ENCODE peak calls at places on chromosome 18, in six cellular contexts. P is K562, D is SK-N-SH, K is HepG2, E is H1, U is GM12878. H is an unnamed sample.

GRCh38 chr18:39942702-39943101 is 2012.3 kb upstream of the PIK3C3 start:
- DNase-seq in P (no peak), K (no peak), U (no peak), D (no peak), E (no peak), H (no peak)

GRCh38 chr18:61992285-61992684 is 99.5 kb upstream of the RNF152 start:
- DNase-seq in U (no peak), D (no peak), P (no peak), K (peak), E (no peak), H (no peak)

GRCh38 chr18:79870369-79871025 is 72.8 kb downstream of the KCNG2 start:
- DNase-seq in U (no peak), D (peak), P (no peak), K (no peak), E (no peak), H (no peak)

GRCh38 chr18:56945171-56945863 is 201.6 kb upstream of the BOD1L2 start:
- DNase-seq in D (no peak), K (no peak), P (no peak), E (no peak), U (no peak), H (no peak)

GRCh38 chr18:67417864-67418523 is 98.5 kb downstream of the DSEL start:
- DNase-seq in U (peak), P (peak), D (no peak), K (peak), E (no peak), H (peak)

GRCh38 chr18:68549257-68549871 is 165.5 kb downstream of the TMX3 start:
- DNase-seq in U (no peak), E (no peak), P (no peak), K (no peak), D (no peak), H (no peak)

GRCh38 chr18:45621068-45621511 is 5.8 kb downstream of the SLC14A2 start:
- DNase-seq in E (peak), P (peak), D (peak), U (no peak), K (peak), H (peak)

GRCh38 chr18:40984856-40985255 is 970.2 kb upstream of the PIK3C3 start:
- DNase-seq in K (no peak), U (no peak), E (no peak), P (no peak), D (no peak), H (no peak)

GRCh38 chr18:44715841-44716240 is 35.2 kb downstream of the SETBP1 start:
- DNase-seq in E (no peak), P (no peak), D (no peak), U (no peak), K (no peak), H (no peak)

GRCh38 chr18:60007641-60008040 is 107.8 kb downstream of the PMAIP1 start:
- DNase-seq in K (no peak), P (no peak), U (no peak), D (no peak), E (no peak), H (no peak)

GRCh38 chr18:79222790-79223189 is 153.6 kb downstream of the ATP9B start:
- DNase-seq in U (no peak), K (no peak), D (no peak), P (no peak), E (no peak), H (no peak)

GRCh38 chr18:5747678-5748077 is 147.6 kb downstream of the TMEM200C start:
- DNase-seq in E (no peak), P (no peak), K (peak), D (no peak), U (no peak), H (no peak)

GRCh38 chr18:26637324-26637723 is 89.0 kb upstream of the KCTD1 start:
- DNase-seq in P (no peak), K (no peak), E (no peak), D (no peak), U (no peak), H (no peak)

GRCh38 chr18:7896164-7896563 is 329.0 kb downstream of the PTPRM start:
- DNase-seq in E (no peak), P (no peak), U (no peak), D (no peak), K (no peak), H (no peak)

GRCh38 chr18:39751161-39751560 is 2185.6 kb upstream of the CELF4 start:
- DNase-seq in E (no peak), K (no peak), P (no peak), U (no peak), D (no peak), H (no peak)

GRCh38 chr18:79576686-79577351 is 102.8 kb upstream of the CTDP1 start:
- DNase-seq in P (no peak), D (no peak), K (no peak), E (peak), U (no peak), H (no peak)

GRCh38 chr18:79197531-79197930 is 128.3 kb downstream of the ATP9B start:
- DNase-seq in K (no peak), U (no peak), P (no peak), E (no peak), D (no peak), H (no peak)

GRCh38 chr18:5253910-5254309 is 41.6 kb downstream of the ZBTB14 start:
- DNase-seq in P (no peak), K (no peak), D (no peak), U (no peak), E (no peak), H (no peak)

GRCh38 chr18:58802959-58803358 is 61.7 kb upstream of the ZNF532 start:
- DNase-seq in E (no peak), U (no peak), K (no peak), P (no peak), D (no peak), H (no peak)

GRCh38 chr18:50819027-50819726 is 639 bp downstream of the MRO start:
- DNase-seq in K (peak), D (peak), P (peak), U (no peak), E (peak), H (peak)

GRCh38 chr18:78980279-78980771 is 707 bp downstream of the SALL3 start:
- DNase-seq in D (peak), P (no peak), K (no peak), U (no peak), E (no peak), H (no peak)

GRCh38 chr18:76484749-76485387 is 10.2 kb downstream of the ZNF516 start:
- DNase-seq in K (no peak), D (no peak), E (no peak), P (no peak), U (no peak), H (no peak)

GRCh38 chr18:2169656-2170055 is 401.6 kb downstream of the METTL4 start:
- DNase-seq in U (no peak), D (no peak), P (no peak), K (no peak), E (no peak), H (no peak)

GRCh38 chr18:74731097-74731496 is 133.4 kb downstream of the ZNF407 start:
- DNase-seq in D (no peak), P (no peak), U (no peak), E (no peak), K (no peak), H (no peak)

GRCh38 chr18:21064347-21064746 is 47.3 kb downstream of the ROCK1 start:
- DNase-seq in D (no peak), P (no peak), K (no peak), U (no peak), E (no peak), H (no peak)

GRCh38 chr18:50142441-50143120 is 52.4 kb downstream of the MYO5B start:
- DNase-seq in E (no peak), P (no peak), D (no peak), U (no peak), K (no peak), H (no peak)

GRCh38 chr18:43277164-43277600 is at the start of gene SYT4:
- DNase-seq in D (peak), K (peak), U (no peak), E (peak), P (no peak), H (peak)

GRCh38 chr18:32425466-32425865 is 45.2 kb downstream of the GAREM1 start:
- DNase-seq in K (peak), D (no peak), P (no peak), E (no peak), U (no peak), H (peak)

GRCh38 chr18:47215554-47216138 is 35.8 kb downstream of the SKOR2 start:
- DNase-seq in P (peak), U (peak), K (peak), D (peak), E (no peak), H (peak)

GRCh38 chr18:74546751-74547530 is 12.6 kb downstream of the CNDP1 start:
- DNase-seq in U (no peak), K (no peak), D (no peak), E (no peak), P (no peak), H (no peak)

GRCh38 chr18:43193336-43193735 is 77.9 kb upstream of the RIT2 start:
- DNase-seq in K (no peak), U (no peak), P (no peak), D (no peak), E (no peak), H (no peak)

GRCh38 chr18:21218862-21219261 is 23.2 kb upstream of the GREB1L start:
- DNase-seq in U (no peak), D (no peak), E (peak), K (no peak), P (no peak), H (no peak)

GRCh38 chr18:33928226-33928625 is 296.5 kb downstream of the NOL4 start:
- DNase-seq in D (no peak), K (no peak), P (no peak), E (no peak), U (no peak), H (no peak)
- TF ChIP-seq CHD2 in D (no peak), K (no peak), P (no peak), E (no peak), U (no peak), H (no peak)

GRCh38 chr18:48324651-48325050 is 84.5 kb downstream of the ZBTB7C start:
- DNase-seq in K (no peak), P (no peak), D (peak), E (no peak), U (no peak), H (no peak)

GRCh38 chr18:48328473-48329205 is 80.5 kb downstream of the ZBTB7C start:
- DNase-seq in U (no peak), K (no peak), D (no peak), E (no peak), P (no peak), H (no peak)

GRCh38 chr18:48325115-48325670 is 84.0 kb downstream of the ZBTB7C start:
- DNase-seq in E (no peak), D (peak), K (no peak), P (no peak), U (no peak), H (no peak)

GRCh38 chr18:48330016-48330991 is 78.9 kb downstream of the ZBTB7C start:
- DNase-seq in U (no peak), P (no peak), D (no peak), E (no peak), K (no peak), H (peak)

DNA sequence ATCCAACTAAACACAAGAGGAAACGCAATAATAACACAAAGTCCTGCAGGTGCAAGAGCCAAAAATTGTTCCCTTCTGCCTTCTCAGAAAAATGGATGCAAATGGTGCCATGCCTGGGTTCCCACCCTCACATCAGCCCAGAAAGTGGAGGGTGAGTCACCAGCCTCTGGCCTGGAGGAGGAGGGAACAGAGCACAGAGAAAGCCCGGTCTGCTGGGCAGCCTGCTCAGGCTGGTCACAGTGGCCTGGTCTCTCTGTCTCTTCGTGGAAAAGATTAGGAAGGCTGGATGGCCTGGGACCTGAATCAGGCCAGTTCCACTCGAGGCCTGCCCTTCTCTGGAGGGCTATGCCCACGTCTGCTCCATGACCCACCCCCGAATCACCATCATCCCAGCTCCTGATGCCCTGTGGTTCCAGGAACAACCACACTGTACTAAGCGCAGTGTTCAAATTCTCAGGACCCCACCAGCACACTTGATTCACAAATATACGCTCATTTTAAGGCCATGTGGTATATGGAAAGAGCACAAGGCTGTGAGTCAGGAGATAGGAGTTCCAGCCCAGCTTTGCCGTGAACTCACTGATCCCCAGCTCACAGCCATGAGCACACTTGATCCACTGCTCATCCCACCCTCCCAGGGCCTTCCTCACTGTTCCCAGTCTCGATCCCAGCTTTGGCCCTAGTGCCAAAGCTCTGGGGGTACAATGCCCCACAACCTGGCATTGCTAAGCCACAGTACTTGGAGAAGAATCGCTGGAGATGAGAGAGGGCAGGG is 82.1 kb downstream of the ZBTB7C start:
- DNase-seq in K (no peak), U (no peak), D (no peak), E (no peak), P (no peak), H (no peak)
- TF ChIP-seq CHD2 in K (no peak), U (no peak), D (no peak), E (no peak), P (no peak), H (no peak)

GRCh38 chr18:24417465-24417864 is 9.0 kb upstream of the IMPACT start:
- DNase-seq in E (no peak), D (peak), U (no peak), K (no peak), P (no peak), H (no peak)

GRCh38 chr18:24408496-24408895 is 10.9 kb upstream of the OSBPL1A start:
- DNase-seq in K (no peak), E (no peak), P (no peak), D (no peak), U (no peak), H (no peak)

GRCh38 chr18:24414349-24415003 is 12.0 kb upstream of the IMPACT start:
- DNase-seq in K (no peak), U (no peak), D (no peak), E (no peak), P (no peak), H (no peak)

GRCh38 chr18:24413148-24413547 is 13.3 kb upstream of the IMPACT start:
- DNase-seq in D (no peak), E (peak), U (no peak), K (no peak), P (no peak), H (no peak)
- TF ChIP-seq CHD2 in D (no peak), E (no peak), U (no peak), K (no peak), P (no peak), H (no peak)

DNA sequence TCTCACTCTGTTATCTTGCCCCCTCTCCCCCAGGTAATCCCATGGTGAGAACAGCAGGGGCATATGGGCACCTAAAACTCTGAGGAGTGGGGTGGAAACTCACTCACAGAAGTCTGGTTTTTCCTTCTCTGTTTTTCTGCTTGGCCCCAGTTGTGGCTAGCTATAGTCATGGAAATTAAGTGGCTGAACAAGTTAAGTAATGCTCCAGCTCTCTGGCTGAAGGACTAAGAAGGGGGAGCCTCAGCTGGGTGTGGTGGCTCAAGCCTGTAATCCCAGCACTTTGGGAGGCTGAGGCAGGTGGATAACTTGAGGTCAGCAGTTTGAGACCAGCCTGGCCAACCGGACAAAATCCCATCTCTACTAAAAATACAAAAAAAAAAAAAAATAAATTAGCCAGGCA is 261.0 kb downstream of the TPGS2 start:
- DNase-seq in E (no peak), K (no peak), D (no peak), U (no peak), P (no peak), H (no peak)
- TF ChIP-seq CHD2 in E (no peak), K (no peak), D (no peak), U (no peak), P (no peak), H (no peak)

GRCh38 chr18:8943900-8944870 is 158.3 kb upstream of the NDUFV2 start:
- DNase-seq in D (no peak), E (no peak), U (no peak), P (peak), K (no peak), H (no peak)
- TF ChIP-seq CHD2 in D (no peak), E (no peak), U (no peak), P (no peak), K (no peak), H (no peak)

GRCh38 chr18:12637393-12637792 is 20.5 kb downstream of the SPIRE1 start:
- DNase-seq in K (no peak), E (no peak), U (no peak), P (no peak), D (no peak), H (peak)
- TF ChIP-seq CHD2 in K (no peak), E (no peak), U (no peak), P (no peak), D (no peak), H (no peak)

DNA sequence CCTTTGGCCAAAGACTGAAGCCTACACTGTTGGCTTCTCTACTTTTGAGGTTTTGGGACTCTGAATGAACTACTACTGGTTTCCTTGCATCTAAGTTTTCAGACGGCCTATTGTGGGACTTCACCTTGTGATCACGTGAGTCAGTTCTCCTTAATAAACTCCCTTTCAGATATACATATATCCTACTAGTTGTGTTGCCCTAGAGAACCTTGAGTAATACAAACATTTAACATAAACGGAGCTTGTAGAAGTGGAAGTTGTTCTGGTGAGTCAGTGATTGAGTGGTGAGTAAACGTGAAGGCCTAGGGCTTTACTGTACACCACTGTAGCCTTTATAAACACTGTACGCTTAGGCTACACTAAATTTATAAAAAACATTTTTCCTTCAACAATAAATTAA is 107.2 kb upstream of the CDH2 start:
- DNase-seq in P (no peak), E (no peak), K (no peak), U (no peak), D (no peak), H (no peak)
- TF ChIP-seq CHD2 in P (no peak), E (no peak), K (no peak), U (no peak), D (no peak), H (no peak)

GRCh38 chr18:42029100-42029499 is 74.1 kb downstream of the PIK3C3 start:
- DNase-seq in P (no peak), U (no peak), K (no peak), E (no peak), D (no peak), H (no peak)

GRCh38 chr18:42028232-42028832 is 73.3 kb downstream of the PIK3C3 start:
- DNase-seq in P (peak), U (no peak), K (peak), E (no peak), D (peak), H (peak)

GRCh38 chr18:42033137-42033810 is 78.2 kb downstream of the PIK3C3 start:
- DNase-seq in K (no peak), E (no peak), P (no peak), U (no peak), D (no peak), H (no peak)

GRCh38 chr18:42032447-42032846 is 77.4 kb downstream of the PIK3C3 start:
- DNase-seq in U (no peak), D (no peak), K (no peak), E (no peak), P (no peak), H (no peak)

DNA sequence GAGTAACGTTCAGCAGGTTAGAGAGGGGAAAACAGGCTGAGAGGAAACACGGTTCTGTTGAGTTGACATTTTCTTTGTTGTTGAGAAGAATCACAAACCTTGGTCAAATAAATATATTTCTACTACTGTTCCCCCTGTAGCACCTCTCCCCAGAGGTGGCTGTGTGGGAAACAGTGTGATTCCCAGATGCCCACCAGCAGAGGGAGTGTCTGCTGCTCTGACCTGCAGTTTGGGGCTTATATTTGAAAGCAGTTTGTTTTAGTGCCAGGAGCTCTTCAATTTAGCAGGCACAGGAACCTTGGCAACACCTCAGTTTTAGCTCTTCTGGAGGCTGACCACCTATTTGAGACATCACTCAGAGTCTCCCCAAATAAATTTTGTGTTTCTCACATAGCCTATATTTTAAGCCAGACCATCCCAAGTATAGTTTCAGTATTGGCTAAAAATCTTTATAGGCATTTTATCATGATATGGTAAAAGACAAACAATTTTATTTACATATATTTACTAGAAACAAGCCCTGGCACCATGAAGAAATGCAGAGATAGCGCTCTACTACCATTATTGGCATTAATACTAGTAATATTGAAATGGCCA is 75.7 kb downstream of the PIK3C3 start:
- DNase-seq in D (peak), P (peak), K (peak), U (no peak), E (peak), H (peak)
- TF ChIP-seq CHD2 in D (no peak), P (no peak), K (no peak), U (no peak), E (no peak), H (no peak)

H was measured in A549.